ENCODE peak calls at places on chromosome 21, in six cellular contexts. One of them, this sample, is unnamed.
A peak's percentile ranks its signal among the peaks of the same experiment; 100 is the strongest.

GRCh38 chr21:21831036-21831435 is 832.8 kb downstream of the NCAM2 start:
- DNase-seq in EL: no peak
- DNase-seq in GF-D8: no peak
- DNase-seq in retina: no peak
- DNase-seq in HCT116: no peak
- DNase-seq in natural killer cell treated with Interleukin-12 subunit alpha and Interleukin-12 subunit beta and Interleukin-15 and Interleukin-18, amount 100 ng/mL, for 72 hours: no peak
- DNase-seq in this sample: no peak

GRCh38 chr21:14883351-14883750 is 181.4 kb downstream of the NRIP1 start:
- DNase-seq in EL: no peak
- DNase-seq in GF-D8: no peak
- DNase-seq in retina: no peak
- DNase-seq in HCT116: no peak
- DNase-seq in natural killer cell treated with Interleukin-12 subunit alpha and Interleukin-12 subunit beta and Interleukin-15 and Interleukin-18, amount 100 ng/mL, for 72 hours: no peak
- DNase-seq in this sample: no peak

GRCh38 chr21:46156378-46156645 is 933 bp upstream of the FTCD start:
- DNase-seq in EL: no peak
- DNase-seq in GF-D8: no peak
- DNase-seq in retina: no peak
- DNase-seq in HCT116: no peak
- DNase-seq in natural killer cell treated with Interleukin-12 subunit alpha and Interleukin-12 subunit beta and Interleukin-15 and Interleukin-18, amount 100 ng/mL, for 72 hours: no peak
- DNase-seq in this sample: no peak

GRCh38 chr21:32535616-32536015 is 49.7 kb downstream of the TCP10L start:
- DNase-seq in EL: no peak
- DNase-seq in GF-D8: no peak
- DNase-seq in retina: no peak
- DNase-seq in HCT116: no peak
- DNase-seq in natural killer cell treated with Interleukin-12 subunit alpha and Interleukin-12 subunit beta and Interleukin-15 and Interleukin-18, amount 100 ng/mL, for 72 hours: no peak
- DNase-seq in this sample: no peak

GRCh38 chr21:32844653-32845443 is 73.3 kb upstream of the PAXBP1 start:
- DNase-seq in EL: peak; percentile 66
- DNase-seq in GF-D8: no peak
- DNase-seq in retina: peak; percentile 66
- DNase-seq in HCT116: peak; percentile 21
- DNase-seq in natural killer cell treated with Interleukin-12 subunit alpha and Interleukin-12 subunit beta and Interleukin-15 and Interleukin-18, amount 100 ng/mL, for 72 hours: no peak
- DNase-seq in this sample: peak; percentile 85

GRCh38 chr21:36783612-36784383 is 84.9 kb downstream of the SIM2 start:
- DNase-seq in EL: peak; percentile 88
- DNase-seq in GF-D8: no peak
- DNase-seq in retina: no peak
- DNase-seq in HCT116: peak; percentile 90
- DNase-seq in natural killer cell treated with Interleukin-12 subunit alpha and Interleukin-12 subunit beta and Interleukin-15 and Interleukin-18, amount 100 ng/mL, for 72 hours: no peak
- DNase-seq in this sample: no peak

GRCh38 chr21:27677547-27677946 is 710.7 kb upstream of the ADAMTS5 start:
- DNase-seq in EL: peak; percentile 41
- DNase-seq in GF-D8: no peak
- DNase-seq in retina: no peak
- DNase-seq in HCT116: no peak
- DNase-seq in natural killer cell treated with Interleukin-12 subunit alpha and Interleukin-12 subunit beta and Interleukin-15 and Interleukin-18, amount 100 ng/mL, for 72 hours: no peak
- DNase-seq in this sample: no peak

GRCh38 chr21:25831300-25831699 is 96.5 kb downstream of the GABPA start:
- DNase-seq in EL: peak; percentile 18
- DNase-seq in GF-D8: no peak
- DNase-seq in retina: no peak
- DNase-seq in HCT116: no peak
- DNase-seq in natural killer cell treated with Interleukin-12 subunit alpha and Interleukin-12 subunit beta and Interleukin-15 and Interleukin-18, amount 100 ng/mL, for 72 hours: no peak
- DNase-seq in this sample: no peak

GRCh38 chr21:41121785-41122415 is 46.1 kb upstream of the BACE2 start:
- DNase-seq in EL: peak; percentile 76
- DNase-seq in GF-D8: peak; percentile 16
- DNase-seq in retina: peak; percentile 84
- DNase-seq in HCT116: peak; percentile 73
- DNase-seq in natural killer cell treated with Interleukin-12 subunit alpha and Interleukin-12 subunit beta and Interleukin-15 and Interleukin-18, amount 100 ng/mL, for 72 hours: no peak
- DNase-seq in this sample: no peak

GRCh38 chr21:37266515-37267221 is 466 bp downstream of the VPS26C start:
- DNase-seq in EL: peak; percentile 54
- DNase-seq in GF-D8: no peak
- DNase-seq in retina: peak; percentile 64
- DNase-seq in HCT116: no peak
- DNase-seq in natural killer cell treated with Interleukin-12 subunit alpha and Interleukin-12 subunit beta and Interleukin-15 and Interleukin-18, amount 100 ng/mL, for 72 hours: peak; percentile 72
- DNase-seq in this sample: no peak

GRCh38 chr21:44513389-44514217 is 26.4 kb downstream of the KRTAP10-1 start:
- DNase-seq in EL: no peak
- DNase-seq in GF-D8: no peak
- DNase-seq in retina: no peak
- DNase-seq in HCT116: no peak
- DNase-seq in natural killer cell treated with Interleukin-12 subunit alpha and Interleukin-12 subunit beta and Interleukin-15 and Interleukin-18, amount 100 ng/mL, for 72 hours: no peak
- DNase-seq in this sample: no peak

GRCh38 chr21:38503588-38503987 is 5.3 kb upstream of the ERG start:
- DNase-seq in EL: peak; percentile 85
- DNase-seq in GF-D8: no peak
- DNase-seq in retina: no peak
- DNase-seq in HCT116: no peak
- DNase-seq in natural killer cell treated with Interleukin-12 subunit alpha and Interleukin-12 subunit beta and Interleukin-15 and Interleukin-18, amount 100 ng/mL, for 72 hours: no peak
- DNase-seq in this sample: no peak

GRCh38 chr21:38042246-38042645 is 126.0 kb upstream of the KCNJ6 start:
- DNase-seq in EL: no peak
- DNase-seq in GF-D8: no peak
- DNase-seq in retina: no peak
- DNase-seq in HCT116: no peak
- DNase-seq in natural killer cell treated with Interleukin-12 subunit alpha and Interleukin-12 subunit beta and Interleukin-15 and Interleukin-18, amount 100 ng/mL, for 72 hours: no peak
- DNase-seq in this sample: no peak

GRCh38 chr21:29904359-29905282 is 35.2 kb downstream of the GRIK1 start:
- DNase-seq in EL: peak; percentile 1
- DNase-seq in GF-D8: no peak
- DNase-seq in retina: no peak
- DNase-seq in HCT116: no peak
- DNase-seq in natural killer cell treated with Interleukin-12 subunit alpha and Interleukin-12 subunit beta and Interleukin-15 and Interleukin-18, amount 100 ng/mL, for 72 hours: no peak
- DNase-seq in this sample: no peak

GRCh38 chr21:46226920-46227599 is 1.5 kb downstream of the LSS start:
- DNase-seq in EL: peak; percentile 50
- DNase-seq in GF-D8: peak; percentile 7
- DNase-seq in retina: no peak
- DNase-seq in HCT116: no peak
- DNase-seq in natural killer cell treated with Interleukin-12 subunit alpha and Interleukin-12 subunit beta and Interleukin-15 and Interleukin-18, amount 100 ng/mL, for 72 hours: no peak
- DNase-seq in this sample: peak; percentile 34

GRCh38 chr21:17461582-17461981 is 51.3 kb upstream of the CXADR start:
- DNase-seq in EL: peak; percentile 45
- DNase-seq in GF-D8: no peak
- DNase-seq in retina: no peak
- DNase-seq in HCT116: no peak
- DNase-seq in natural killer cell treated with Interleukin-12 subunit alpha and Interleukin-12 subunit beta and Interleukin-15 and Interleukin-18, amount 100 ng/mL, for 72 hours: no peak
- DNase-seq in this sample: no peak

GRCh38 chr21:28833609-28834008 is 159.1 kb downstream of the LTN1 start:
- DNase-seq in EL: no peak
- DNase-seq in GF-D8: no peak
- DNase-seq in retina: no peak
- DNase-seq in HCT116: no peak
- DNase-seq in natural killer cell treated with Interleukin-12 subunit alpha and Interleukin-12 subunit beta and Interleukin-15 and Interleukin-18, amount 100 ng/mL, for 72 hours: no peak
- DNase-seq in this sample: no peak

GRCh38 chr21:39849014-39849655 is 18.1 kb upstream of the PCP4 start:
- DNase-seq in EL: no peak
- DNase-seq in GF-D8: no peak
- DNase-seq in retina: no peak
- DNase-seq in HCT116: no peak
- DNase-seq in natural killer cell treated with Interleukin-12 subunit alpha and Interleukin-12 subunit beta and Interleukin-15 and Interleukin-18, amount 100 ng/mL, for 72 hours: no peak
- DNase-seq in this sample: no peak

GRCh38 chr21:35207322-35207721 is 158.2 kb upstream of the RUNX1 start:
- DNase-seq in EL: no peak
- DNase-seq in GF-D8: no peak
- DNase-seq in retina: no peak
- DNase-seq in HCT116: no peak
- DNase-seq in natural killer cell treated with Interleukin-12 subunit alpha and Interleukin-12 subunit beta and Interleukin-15 and Interleukin-18, amount 100 ng/mL, for 72 hours: no peak
- DNase-seq in this sample: no peak

This sample was measured in GM04503.